ENCODE peak calls at places on chromosomes 11 and 22, in ten cellular contexts. F is T47D, P is ureter, L is mammary epithelial cell, N is GM13976, M is NCI-H1092 treated with DMSO at 0.1 percent for 48 hours, C is sciatic nerve, Q is renal cortical epithelial cell, R is upper lobe of right lung, K is epithelial cell of proximal tubule. D is an unnamed sample.

GRCh38 chr22:26547426-26547825 is 35.2 kb upstream of the TFIP11 start:
- DNase-seq in F (no peak), C (no peak), P (no peak), N (no peak), L (peak; percentile 59), Q (no peak), K (no peak), R (no peak), M (no peak), D (no peak)

GRCh38 chr11:119067371-119068222 is at the start of gene VPS11:
- DNase-seq in F (peak; percentile 99), R (peak; percentile 99), M (peak; percentile 92), P (peak; percentile 97), C (peak; percentile 99), K (peak; percentile 56), Q (peak; percentile 87), L (peak; percentile 95), N (peak; percentile 99), D (peak; percentile 87)

GRCh38 chr11:28621648-28622215 is 513.5 kb downstream of the METTL15 start:
- DNase-seq in R (no peak), C (no peak), K (no peak), L (no peak), Q (no peak), N (no peak), P (peak; percentile 44), M (no peak), F (peak; percentile 41), D (no peak)

GRCh38 chr11:94151311-94151710 is 22.7 kb downstream of the PANX1 start:
- DNase-seq in P (no peak), R (no peak), M (no peak), Q (no peak), L (no peak), F (no peak), N (no peak), C (no peak), K (no peak), D (no peak)

GRCh38 chr11:86089659-86090058 is 20.8 kb upstream of the PICALM start:
- DNase-seq in F (no peak), P (no peak), N (no peak), Q (no peak), C (no peak), K (no peak), R (no peak), L (no peak), M (no peak), D (no peak)

GRCh38 chr22:38864361-38865191 is 7.4 kb downstream of the CBX6 start:
- DNase-seq in M (no peak), R (peak; percentile 71), P (peak; percentile 67), K (no peak), F (no peak), N (no peak), L (no peak), C (peak; percentile 78), Q (no peak), D (no peak)

GRCh38 chr22:35984776-35985175 is 43.8 kb downstream of the RBFOX2 start:
- DNase-seq in Q (no peak), K (no peak), P (no peak), M (no peak), R (no peak), L (no peak), F (no peak), C (no peak), N (no peak), D (no peak)

GRCh38 chr11:82942376-82942775 is 40.8 kb downstream of the DDIAS start:
- DNase-seq in Q (no peak), R (no peak), P (no peak), M (no peak), C (no peak), N (no peak), F (no peak), K (no peak), L (no peak), D (no peak)

GRCh38 chr11:123286761-123287160 is 91.7 kb upstream of the CLMP start:
- DNase-seq in M (no peak), P (no peak), K (no peak), R (no peak), N (no peak), Q (no peak), C (no peak), F (no peak), L (no peak), D (no peak)

GRCh38 chr22:44622147-44622427 is 79.9 kb upstream of the PRR5 start:
- DNase-seq in M (peak; percentile 39), K (no peak), C (no peak), P (no peak), N (no peak), Q (no peak), R (no peak), F (no peak), L (no peak), D (no peak)

GRCh38 chr11:44928807-44929206 is 21.9 kb downstream of the TP53I11 start:
- DNase-seq in Q (no peak), P (no peak), N (no peak), R (no peak), C (no peak), F (no peak), L (no peak), M (no peak), K (no peak), D (no peak)

GRCh38 chr11:7077101-7077500 is 11.7 kb upstream of the RBMXL2 start:
- DNase-seq in R (no peak), N (no peak), Q (no peak), K (no peak), P (no peak), M (no peak), L (no peak), F (peak; percentile 9), C (no peak), D (no peak)

GRCh38 chr22:39559456-39560105 is 11.0 kb upstream of the CACNA1I start:
- DNase-seq in P (no peak), C (no peak), Q (peak; percentile 16), K (no peak), M (no peak), L (no peak), F (peak; percentile 58), N (peak; percentile 70), R (no peak), D (no peak)

GRCh38 chr11:110295086-110295485 is 1.3 kb downstream of the RDX start:
- DNase-seq in F (no peak), M (no peak), Q (no peak), C (no peak), L (no peak), R (no peak), P (no peak), K (no peak), N (no peak), D (no peak)

GRCh38 chr22:22397292-22397870 is 111.2 kb downstream of the ZNF280B start:
- DNase-seq in L (peak; percentile 21), R (no peak), N (no peak), C (no peak), K (peak; percentile 15), M (peak; percentile 23), Q (peak; percentile 71), F (peak; percentile 21), P (no peak), D (peak; percentile 41)

GRCh38 chr22:19143967-19144400 is 467 bp downstream of the ESS2 start:
- DNase-seq in K (no peak), P (no peak), R (no peak), M (no peak), L (peak; percentile 24), C (no peak), Q (peak; percentile 3), F (no peak), N (no peak), D (no peak)

GRCh38 chr11:129251067-129251466 is 58.9 kb upstream of the ARHGAP32 start:
- DNase-seq in C (no peak), R (no peak), Q (no peak), P (no peak), K (no peak), L (no peak), N (no peak), M (no peak), F (no peak), D (no peak)

GRCh38 chr22:37808294-37808657 is 542 bp downstream of the GCAT start:
- DNase-seq in M (no peak), R (no peak), C (no peak), L (peak; percentile 19), F (no peak), N (no peak), Q (peak; percentile 29), P (no peak), K (no peak), D (no peak)

GRCh38 chr22:44311855-44312170 is 938 bp downstream of the SHISAL1 start:
- DNase-seq in C (no peak), M (no peak), F (no peak), N (no peak), L (peak; percentile 65), R (no peak), P (no peak), K (no peak), Q (peak; percentile 58), D (peak; percentile 60)

GRCh38 chr11:17683378-17684161 is 35.8 kb upstream of the MYOD1 start:
- DNase-seq in Q (peak; percentile 62), M (no peak), K (peak; percentile 30), N (no peak), R (no peak), C (no peak), L (peak; percentile 36), F (no peak), P (no peak), D (peak; percentile 8)

GRCh38 chr11:45484326-45484725 is 181.1 kb downstream of the CHST1 start:
- DNase-seq in P (no peak), Q (no peak), R (no peak), F (no peak), M (no peak), C (peak; percentile 42), N (no peak), L (no peak), K (no peak), D (no peak)

GRCh38 chr11:1075341-1075911 is 752 bp downstream of the MUC2 start:
- DNase-seq in P (no peak), F (no peak), N (no peak), K (no peak), Q (no peak), L (no peak), C (peak; percentile 58), M (no peak), R (peak; percentile 58), D (no peak)

GRCh38 chr11:2347449-2347848 is 29.7 kb upstream of the CD81 start:
- DNase-seq in N (no peak), C (no peak), L (no peak), Q (no peak), R (peak; percentile 38), M (no peak), K (no peak), P (no peak), F (no peak), D (no peak)

GRCh38 chr11:72982286-72982685 is 159.8 kb downstream of the FCHSD2 start:
- DNase-seq in P (no peak), M (no peak), F (no peak), C (no peak), L (no peak), R (no peak), Q (no peak), K (no peak), N (no peak), D (no peak)

GRCh38 chr11:108115495-108116140 is 5.7 kb upstream of the ACAT1 start:
- DNase-seq in R (peak; percentile 85), N (no peak), M (peak; percentile 91), P (peak; percentile 88), F (no peak), K (peak; percentile 94), C (peak; percentile 91), Q (peak; percentile 96), L (peak; percentile 86), D (peak; percentile 97)

GRCh38 chr11:112293614-112294013 is 33.0 kb upstream of the PLET1 start:
- DNase-seq in P (no peak), L (no peak), C (no peak), F (no peak), N (no peak), M (no peak), R (no peak), Q (no peak), K (no peak), D (no peak)

GRCh38 chr11:133724116-133724515 is 121.2 kb downstream of the SPATA19 start:
- DNase-seq in C (no peak), L (no peak), K (no peak), F (no peak), R (no peak), P (no peak), N (no peak), Q (no peak), M (no peak), D (no peak)

GRCh38 chr11:70502677-70503076 is 104.3 kb downstream of the CTTN start:
- DNase-seq in R (peak; percentile 42), N (no peak), F (no peak), M (no peak), L (no peak), Q (no peak), C (no peak), K (no peak), P (no peak), D (no peak)